ENCODE peak calls at places on chromosomes 2 and 18, in five cellular contexts. K is fibroblast of lung, W is IMR-90, H is cardiac muscle cell, R is PC-3. T is an unnamed sample. For H3K27me3, the result is how much of the 10 kb centered on the place peaks cover.

GRCh38 chr2:58921676-58922075 is 680.6 kb upstream of the FANCL start:
- DNase-seq in H (no peak), K (no peak), W (peak), R (no peak), T (no peak)

GRCh38 chr2:127786048-127786809 is 24.7 kb downstream of the WDR33 start:
- DNase-seq in H (no peak), W (no peak), K (no peak), R (no peak), T (no peak)

GRCh38 chr18:61833387-61833786 is 59.4 kb downstream of the RNF152 start:
- DNase-seq in K (peak), W (peak), R (no peak), H (no peak), T (no peak)

GRCh38 chr2:209864716-209865295 is 93.2 kb downstream of the UNC80 start:
- DNase-seq in H (no peak), K (no peak), W (no peak), R (no peak), T (no peak)

GRCh38 chr2:19818543-19818942 is 83.2 kb downstream of the TTC32 start:
- DNase-seq in K (no peak), R (no peak), H (peak), W (no peak), T (no peak)

GRCh38 chr2:85248741-85249524 is 78.9 kb downstream of the TGOLN2 start:
- DNase-seq in H (no peak), R (peak), W (peak), K (peak), T (no peak)

GRCh38 chr2:122191331-122191730 is 435.9 kb downstream of the TSN start:
- DNase-seq in K (no peak), R (peak), W (no peak), H (peak), T (no peak)

GRCh38 chr2:3575534-3576324 is 669 bp downstream of the RPS7 start:
- DNase-seq in R (no peak), W (no peak), K (no peak), H (peak), T (peak)

GRCh38 chr2:238747557-238747956 is 100.3 kb upstream of the TWIST2 start:
- DNase-seq in R (no peak), W (no peak), H (no peak), K (no peak), T (no peak)

GRCh38 chr18:21593540-21594257 is 6.8 kb downstream of the ESCO1 start:
- DNase-seq in R (no peak), H (no peak), K (no peak), W (no peak), T (no peak)

GRCh38 chr2:150517951-150518680 is 30.6 kb upstream of the RND3 start:
- DNase-seq in W (peak), H (no peak), K (peak), R (peak), T (no peak)

GRCh38 chr2:37819228-37819627 is 105.9 kb upstream of the RMDN2 start:
- DNase-seq in W (peak), H (no peak), K (peak), R (no peak), T (no peak)

GRCh38 chr2:233807966-233808892 is 30.1 kb downstream of the MROH2A start:
- DNase-seq in W (no peak), K (no peak), H (no peak), R (no peak), T (no peak)

GRCh38 chr2:203648273-203648672 is 58.2 kb upstream of the CD28 start:
- DNase-seq in R (peak), K (peak), W (peak), H (no peak), T (no peak)

GRCh38 chr2:100292022-100292580 is 30.2 kb downstream of the LONRF2 start:
- DNase-seq in K (peak), H (peak), R (peak), W (peak), T (peak)

GRCh38 chr2:27428978-27429541 is 629 bp downstream of the NRBP1 start:
- DNase-seq in K (peak), W (peak), H (peak), R (peak), T (peak)

GRCh38 chr2:60519259-60519863 is 34.1 kb downstream of the BCL11A start:
- DNase-seq in W (peak), K (no peak), H (no peak), R (no peak), T (no peak)

GRCh38 chr2:14634885-14635871 is 2.7 kb downstream of the LRATD1 start:
- DNase-seq in R (peak), H (peak), K (peak), W (peak), T (peak)

GRCh38 chr18:75916641-75916982 is 489.1 kb upstream of the SMIM21 start:
- DNase-seq in H (no peak), K (no peak), R (no peak), W (no peak), T (no peak)

GRCh38 chr2:134411279-134411827 is 157.5 kb downstream of the MGAT5 start:
- DNase-seq in W (no peak), H (peak), R (no peak), K (no peak), T (no peak)

GRCh38 chr2:118535818-118536212 is 311.6 kb downstream of the EN1 start:
- DNase-seq in R (no peak), W (no peak), K (no peak), H (no peak), T (no peak)

GRCh38 chr2:215829261-215829660 is 184.1 kb downstream of the MREG start:
- DNase-seq in R (no peak), W (no peak), K (no peak), H (no peak), T (no peak)

GRCh38 chr2:217929757-217930707 is 72.8 kb downstream of the TNS1 start:
- DNase-seq in H (no peak), R (no peak), W (peak), K (peak), T (peak)

GRCh38 chr2:200275281-200276103 is 31.0 kb upstream of the SPATS2L start:
- DNase-seq in H (no peak), R (no peak), W (no peak), K (no peak), T (no peak)

GRCh38 chr2:74507926-74508520 is 528 bp upstream of the PCGF1 start:
- DNase-seq in H (no peak), K (no peak), W (peak), R (peak), T (peak)

GRCh38 chr18:35713545-35713944 is 132.0 kb downstream of the GALNT1 start:
- DNase-seq in W (peak), R (no peak), K (peak), H (no peak), T (no peak)

GRCh38 chr18:11040823-11041712 is 108.3 kb downstream of the PIEZO2 start:
- DNase-seq in R (peak), W (peak), K (peak), H (peak), T (peak)

GRCh38 chr2:159177957-159178356 is 108.5 kb downstream of the WDSUB1 start:
- DNase-seq in K (no peak), H (no peak), R (no peak), W (no peak), T (no peak)

GRCh38 chr2:30789670-30790210 is 17.5 kb downstream of the CAPN13 start:
- DNase-seq in H (no peak), W (no peak), K (no peak), R (no peak), T (no peak)
- H3K27me3 ChIP-seq in H (under half), W (under half), K (under half), R (under half), T (under half)

GRCh38 chr2:182845794-182846417 is 20.5 kb downstream of the FRZB start:
- DNase-seq in K (no peak), H (no peak), R (no peak), W (no peak), T (no peak)
- H3K27me3 ChIP-seq in K (under half), H (under half), R (under half), W (under half), T (under half)

DNA sequence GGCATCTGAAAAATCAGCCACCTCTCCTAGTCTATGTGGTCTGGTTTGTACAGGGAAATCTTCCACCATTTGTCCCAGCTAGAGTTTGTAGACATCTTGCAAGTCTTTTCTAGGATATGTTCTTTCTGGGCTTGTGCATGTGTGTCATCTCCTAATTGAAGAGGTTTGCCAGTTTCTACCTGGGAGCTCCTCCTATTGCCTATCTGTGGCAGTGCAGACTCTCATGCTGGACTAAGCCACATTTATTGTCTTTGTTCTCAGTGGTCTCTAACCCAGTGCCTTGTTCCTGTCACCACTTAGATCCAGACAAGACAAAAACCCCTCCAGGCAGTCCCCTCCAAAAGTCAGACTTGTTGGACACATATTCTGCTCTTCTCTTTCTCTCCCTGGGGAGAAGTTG is 72.0 kb upstream of the MRPS9 start:
- DNase-seq in H (no peak), R (no peak), W (no peak), K (no peak), T (no peak)
- H3K27me3 ChIP-seq in H (under half), R (under half), W (under half), K (under half), T (under half)

GRCh38 chr2:181679544-181679979 is 755 bp downstream of the NEUROD1 start:
- DNase-seq in H (no peak), K (no peak), R (no peak), W (no peak), T (no peak)

GRCh38 chr2:181682026-181682789 is 1.9 kb upstream of the NEUROD1 start:
- DNase-seq in H (no peak), R (no peak), W (no peak), K (no peak), T (no peak)

GRCh38 chr2:181680055-181680936 is at the start of gene NEUROD1:
- DNase-seq in W (no peak), R (no peak), H (no peak), K (peak), T (no peak)

GRCh38 chr2:181682795-181683517 is 2.6 kb upstream of the NEUROD1 start:
- DNase-seq in R (no peak), K (no peak), W (no peak), H (no peak), T (no peak)

GRCh38 chr2:181680937-181681811 is 857 bp upstream of the NEUROD1 start:
- DNase-seq in H (no peak), K (no peak), R (no peak), W (no peak), T (no peak)
- H3K27me3 ChIP-seq in H (half or more), K (half or more), R (under half), W (half or more), T (under half)

GRCh38 chr18:58284699-58285490 is 240.9 kb downstream of the NEDD4L start:
- DNase-seq in W (no peak), K (no peak), H (no peak), R (no peak), T (no peak)
- H3K27me3 ChIP-seq in W (under half), K (under half), H (under half), R (under half), T (under half)

GRCh38 chr2:17471979-17472378 is 46.3 kb downstream of the RAD51AP2 start:
- DNase-seq in W (no peak), R (no peak), K (no peak), H (no peak), T (no peak)
- H3K27me3 ChIP-seq in W (under half), R (under half), K (under half), H (under half), T (under half)